ENCODE peak calls at places on chromosomes 5 and 9, in nine cellular contexts. V, J, E, W, N, R, T, H and B are unnamed samples. For H3K9me3 and H3K27me3, the result is how much of the 10 kb centered on the place peaks cover.

GRCh38 chr9:125517577-125517976 is 189.4 kb downstream of the MAPKAP1 start:
- DNase-seq in N (no peak), T (no peak), J (no peak), R (no peak), H (no peak), W (no peak), V (no peak), E (no peak), B (no peak)

GRCh38 chr5:100623719-100624118 is 88.5 kb downstream of the FAM174A start:
- DNase-seq in W (no peak), V (no peak), E (peak), H (no peak), J (no peak), R (peak), N (no peak), T (no peak), B (no peak)

GRCh38 chr5:175382171-175382570 is 61.8 kb downstream of the DRD1 start:
- DNase-seq in E (no peak), T (no peak), V (no peak), N (no peak), W (no peak), J (no peak), R (no peak), H (no peak), B (no peak)

GRCh38 chr5:154813736-154814135 is 36.7 kb downstream of the FAXDC2 start:
- DNase-seq in H (no peak), W (no peak), R (no peak), J (no peak), E (no peak), T (no peak), V (peak), N (no peak), B (no peak)

GRCh38 chr5:117486879-117487391 is 912.3 kb upstream of the SEMA6A start:
- DNase-seq in H (no peak), N (no peak), R (no peak), W (no peak), V (no peak), J (no peak), T (no peak), E (no peak), B (no peak)

GRCh38 chr5:10528056-10528816 is 35.6 kb upstream of the ANKRD33B start:
- DNase-seq in V (no peak), R (peak), H (no peak), E (peak), J (no peak), T (no peak), W (no peak), N (no peak), B (no peak)

GRCh38 chr5:133890776-133891280 is 77.6 kb downstream of the C5orf15 start:
- DNase-seq in J (no peak), E (no peak), N (no peak), T (no peak), W (no peak), R (no peak), H (no peak), V (no peak), B (no peak)

GRCh38 chr9:85024374-85024773 is 354.8 kb downstream of the NTRK2 start:
- DNase-seq in H (no peak), E (no peak), R (peak), J (no peak), V (no peak), T (no peak), N (no peak), W (no peak), B (no peak)

GRCh38 chr5:133936611-133937015 is 31.8 kb downstream of the C5orf15 start:
- DNase-seq in T (no peak), E (no peak), J (no peak), H (no peak), R (no peak), N (no peak), V (no peak), W (no peak), B (no peak)

GRCh38 chr9:124045076-124045829 is 33.7 kb downstream of the LHX2 start:
- DNase-seq in E (peak), J (no peak), N (peak), W (no peak), V (no peak), H (no peak), R (peak), T (peak), B (peak)

GRCh38 chr5:168446987-168447386 is 39.3 kb upstream of the RARS1 start:
- DNase-seq in J (no peak), V (no peak), R (no peak), E (no peak), H (no peak), N (no peak), W (no peak), T (no peak), B (no peak)

GRCh38 chr9:131709741-131710499 is 30.0 kb downstream of the RAPGEF1 start:
- DNase-seq in N (no peak), H (no peak), V (peak), R (peak), E (peak), T (no peak), W (no peak), J (no peak), B (no peak)

GRCh38 chr5:83265318-83265717 is 188.0 kb downstream of the XRCC4 start:
- DNase-seq in W (no peak), E (peak), N (no peak), T (no peak), R (no peak), V (no peak), J (no peak), H (peak), B (no peak)

GRCh38 chr9:135275163-135275925 is 187.9 kb downstream of the OLFM1 start:
- DNase-seq in R (no peak), W (no peak), T (no peak), V (no peak), J (no peak), N (no peak), H (no peak), E (no peak), B (no peak)

GRCh38 chr9:134944351-134944802 is 26.7 kb upstream of the FCN1 start:
- DNase-seq in N (no peak), W (no peak), R (peak), E (peak), J (no peak), V (no peak), T (peak), H (peak), B (peak)

GRCh38 chr9:81789751-81790150 is 100.4 kb upstream of the TLE1 start:
- DNase-seq in N (no peak), V (no peak), J (no peak), R (peak), W (no peak), E (no peak), H (no peak), T (no peak), B (peak)

GRCh38 chr9:738209-738915 is 103.1 kb upstream of the DMRT1 start:
- DNase-seq in W (no peak), J (no peak), E (peak), R (peak), H (peak), V (no peak), N (peak), T (peak), B (peak)

GRCh38 chr5:141945511-141946024 is 12.4 kb downstream of the PCDH12 start:
- DNase-seq in W (no peak), T (no peak), N (no peak), V (no peak), H (no peak), R (peak), J (peak), E (no peak), B (no peak)

GRCh38 chr5:104952876-104953275 is 1390.3 kb upstream of the NUDT12 start:
- DNase-seq in E (no peak), W (no peak), N (no peak), V (no peak), J (no peak), T (no peak), H (no peak), R (no peak), B (no peak)

GRCh38 chr9:76911971-76912370 is 6.1 kb upstream of the PRUNE2 start:
- DNase-seq in J (no peak), N (no peak), E (no peak), T (no peak), R (no peak), H (no peak), W (no peak), V (no peak), B (no peak)

GRCh38 chr9:20662156-20662555 is 21.9 kb upstream of the FOCAD start:
- DNase-seq in W (no peak), H (no peak), N (no peak), V (no peak), E (no peak), J (no peak), R (no peak), T (no peak), B (no peak)

GRCh38 chr9:107696302-107696701 is 206.7 kb upstream of the KLF4 start:
- DNase-seq in T (no peak), H (no peak), R (no peak), W (no peak), V (no peak), J (no peak), E (no peak), N (no peak), B (no peak)

DNA sequence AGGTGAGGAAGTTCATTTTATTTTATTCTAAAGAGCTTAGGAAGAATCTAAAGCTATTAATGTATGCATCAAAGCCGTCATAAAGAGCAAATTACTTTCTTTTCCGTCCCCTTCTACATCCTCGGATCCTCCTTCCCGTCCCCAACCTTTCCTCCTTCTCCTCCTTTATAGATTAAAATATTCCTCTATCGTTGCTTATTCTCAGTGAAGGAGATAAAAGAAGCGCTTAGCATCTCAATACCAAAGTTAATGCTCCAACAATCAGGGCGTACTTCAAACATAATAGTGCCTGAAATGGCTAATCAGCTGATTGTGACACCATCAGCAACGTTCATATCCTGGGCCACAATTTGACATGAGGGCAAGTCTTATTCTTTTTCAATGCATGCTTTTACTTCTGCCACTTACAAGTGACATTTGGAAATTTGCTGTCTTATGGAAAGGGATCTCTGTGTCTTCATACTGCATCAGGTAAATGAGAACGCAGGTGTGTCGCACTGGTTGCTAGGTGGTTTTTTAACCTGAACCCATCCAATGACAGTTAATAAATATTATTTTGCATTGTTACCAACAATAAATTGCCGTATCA is 975 bp downstream of the ADAMTS16 start:
- DNase-seq in E (no peak), N (no peak), J (no peak), H (no peak), V (no peak), T (no peak), R (no peak), W (no peak), B (no peak)
- H3K4me3 ChIP-seq in E (no peak), N (peak), J (peak), H (no peak), V (no peak), T (peak), R (peak), W (peak), B (peak)

GRCh38 chr5:3957658-3958057 is 362.0 kb downstream of the IRX1 start:
- DNase-seq in H (no peak), J (no peak), N (no peak), R (no peak), W (no peak), E (no peak), T (no peak), V (no peak), B (no peak)
- H3K9me3 ChIP-seq in H (under half), J (under half), N (under half), R (under half), W (under half), E (under half), T (under half), V (under half), B (under half)

GRCh38 chr9:74497750-74498615 is 848 bp downstream of the RORB start:
- DNase-seq in N (no peak), E (peak), R (peak), V (peak), W (no peak), T (no peak), J (peak), H (peak), B (peak)
- H3K27me3 ChIP-seq in N (under half), E (under half), R (half or more), V (under half), W (half or more), T (under half), J (under half), H (half or more), B (under half)

DNA sequence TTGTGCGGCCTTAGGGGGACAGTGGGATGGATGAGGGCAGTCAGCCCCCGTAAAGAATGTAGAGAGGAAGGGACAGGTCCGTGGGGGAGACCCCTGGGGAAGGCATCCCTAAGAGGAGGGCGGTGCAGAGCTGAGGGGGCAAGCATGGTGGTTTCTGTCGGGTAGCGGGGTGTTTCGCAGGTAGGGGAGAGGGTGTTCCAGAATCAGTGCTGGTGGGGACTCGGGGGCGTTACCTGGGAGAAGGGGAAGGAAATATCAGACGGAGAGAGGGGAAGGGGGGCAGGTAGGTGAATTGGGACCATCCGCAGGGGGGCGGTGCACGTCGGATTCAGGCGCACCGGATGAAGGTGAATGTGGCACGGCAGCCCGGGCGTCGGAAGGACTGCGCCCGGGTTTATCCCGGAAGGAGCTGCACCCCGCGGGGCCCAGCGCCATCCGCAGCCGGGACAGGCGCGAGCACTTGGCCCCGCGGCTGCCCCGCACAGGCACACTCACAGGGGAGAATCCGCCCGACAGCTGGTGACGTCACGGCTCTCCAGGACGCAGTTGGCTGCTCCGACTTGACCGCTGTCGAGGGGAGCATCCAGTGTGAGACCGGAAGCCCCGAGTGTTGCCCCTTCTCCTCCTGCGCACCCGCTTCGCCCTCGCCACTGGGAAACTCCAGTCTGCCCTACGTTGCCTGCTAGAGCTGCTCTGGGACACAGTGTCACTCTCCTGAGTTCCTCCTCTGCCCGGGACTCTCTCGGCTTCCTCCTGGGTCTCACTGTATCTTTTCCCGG is 1.3 kb downstream of the CD72 start:
- DNase-seq in N (peak), R (peak), V (peak), T (peak), J (peak), H (peak), W (no peak), E (peak), B (peak)
- H3K4me3 ChIP-seq in N (peak), R (peak), V (peak), T (peak), J (peak), H (peak), W (peak), E (no peak), B (peak)

GRCh38 chr5:180281706-180282105 is 10.2 kb downstream of the MAPK9 start:
- DNase-seq in H (no peak), T (no peak), R (no peak), V (no peak), J (no peak), E (no peak), N (no peak), W (no peak), B (no peak)
- H3K9me3 ChIP-seq in H (under half), T (under half), R (under half), V (under half), J (under half), E (under half), N (under half), W (under half), B (under half)